ENCODE peak calls at places on chromosome 13, in seven cellular contexts. Q, K, H, L, O, N and E are unnamed samples.

GRCh38 chr13:39133781-39134180 is 95.5 kb downstream of the NHLRC3 start:
- DNase-seq in K (no peak), L (no peak), O (no peak), Q (no peak), N (no peak), H (no peak), E (no peak)

GRCh38 chr13:62747152-62747551 is 1331.5 kb upstream of the PCDH20 start:
- DNase-seq in L (no peak), K (no peak), N (no peak), Q (no peak), O (no peak), H (no peak), E (no peak)

GRCh38 chr13:98871727-98872126 is 106.1 kb downstream of the DOCK9 start:
- DNase-seq in N (no peak), H (no peak), L (no peak), Q (no peak), O (no peak), K (no peak), E (no peak)

GRCh38 chr13:50747939-50748338 is 95.6 kb downstream of the DLEU7 start:
- DNase-seq in H (no peak), L (no peak), Q (no peak), K (no peak), N (no peak), O (no peak), E (no peak)

GRCh38 chr13:23796546-23796945 is 92.7 kb downstream of the MIPEP start:
- DNase-seq in H (no peak), Q (no peak), L (no peak), O (no peak), N (no peak), K (no peak), E (no peak)

GRCh38 chr13:38947049-38947448 is 43.6 kb downstream of the STOML3 start:
- DNase-seq in O (no peak), L (no peak), H (no peak), N (no peak), Q (no peak), K (no peak), E (no peak)

GRCh38 chr13:103178986-103179695 is 112.9 kb upstream of the SLC10A2 start:
- DNase-seq in N (no peak), K (no peak), O (no peak), L (no peak), Q (no peak), H (no peak), E (no peak)

GRCh38 chr13:45393941-45394570 is 24.1 kb downstream of the SLC25A30 start:
- DNase-seq in H (no peak), N (peak; percentile 77), O (peak; percentile 49), Q (no peak), K (peak; percentile 53), L (no peak), E (peak; percentile 65)

GRCh38 chr13:44519642-44520041 is 56.5 kb downstream of the TSC22D1 start:
- DNase-seq in L (no peak), O (no peak), Q (no peak), H (no peak), N (no peak), K (no peak), E (no peak)

GRCh38 chr13:35984776-35985453 is 146.3 kb downstream of the DCLK1 start:
- DNase-seq in K (no peak), H (no peak), O (peak; percentile 59), N (no peak), Q (no peak), L (no peak), E (no peak)

GRCh38 chr13:110448230-110448629 is 113.3 kb downstream of the RAB20 start:
- DNase-seq in N (no peak), H (no peak), O (no peak), K (no peak), L (no peak), Q (no peak), E (no peak)

GRCh38 chr13:30791354-30791921 is 56.1 kb downstream of the ALOX5AP start:
- DNase-seq in K (peak; percentile 54), O (no peak), Q (no peak), L (no peak), N (no peak), H (no peak), E (no peak)

DNA sequence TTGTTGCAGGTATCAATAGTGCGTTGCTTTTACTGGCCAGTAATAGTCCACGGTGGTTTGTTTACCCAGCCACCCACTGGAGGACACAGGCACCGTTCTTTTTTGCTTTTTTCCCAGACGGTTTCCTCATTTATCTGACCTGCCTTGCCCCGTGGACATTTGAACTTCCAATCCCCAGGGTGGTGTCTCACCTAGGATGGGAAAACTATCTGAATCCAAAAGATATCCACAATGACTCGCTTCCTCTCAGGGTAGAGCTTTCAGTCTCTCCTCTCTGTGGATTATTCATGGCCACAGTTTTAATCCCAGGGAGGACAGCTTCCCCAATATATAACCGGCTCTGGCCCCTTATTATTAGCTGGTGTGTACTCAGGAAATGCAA is 170.8 kb downstream of the FOXO1 start:
- DNase-seq in Q (no peak), L (no peak), K (no peak), N (no peak), O (no peak), H (no peak), E (no peak)
- H3K4me3 ChIP-seq in Q (no peak overlapping the region), L (no peak overlapping the region), K (no peak overlapping the region), N (no peak overlapping the region), O (no peak overlapping the region), H (no peak overlapping the region), E (no peak overlapping the region)

GRCh38 chr13:33272531-33273124 is 12.9 kb downstream of the STARD13 start:
- DNase-seq in K (no peak), N (peak; percentile 59), O (no peak), H (no peak), Q (peak; percentile 68), L (no peak), E (no peak)
- H3K36me3 ChIP-seq in K (no peaks in the 10 kb centered on the region), N (no peaks in the 10 kb centered on the region), O (no peaks in the 10 kb centered on the region), H (no peaks in the 10 kb centered on the region), Q (no peaks in the 10 kb centered on the region), L (no peaks in the 10 kb centered on the region), E (no peaks in the 10 kb centered on the region)

GRCh38 chr13:75801388-75801787 is 165.3 kb downstream of the LMO7 start:
- DNase-seq in Q (no peak), L (no peak), H (no peak), K (no peak), N (no peak), O (no peak), E (no peak)
- H3K4me3 ChIP-seq in Q (no peak overlapping the region), L (no peak overlapping the region), H (no peak overlapping the region), K (no peak overlapping the region), N (no peak overlapping the region), O (no peak overlapping the region), E (no peak overlapping the region)

GRCh38 chr13:49610176-49610575 is 18.1 kb upstream of the ARL11 start:
- DNase-seq in K (no peak), H (no peak), N (no peak), L (no peak), O (no peak), Q (no peak), E (no peak)
- H3K36me3 ChIP-seq in K (no peaks in the 10 kb centered on the region), H (no peaks in the 10 kb centered on the region), N (no peaks in the 10 kb centered on the region), L (no peaks in the 10 kb centered on the region), O (no peaks in the 10 kb centered on the region), Q (no peaks in the 10 kb centered on the region), E (no peaks in the 10 kb centered on the region)